ENCODE peak calls at places on chromosome X, in nine cellular contexts. Y is lung, D is AG04449, J is body of pancreas, S is B cell, P is AG09309, H is heart left ventricle, F is HFF-Myc, W is uterus. O is an unnamed sample.

GRCh38 chrX:53642326-53642725 is 44.2 kb downstream of the HUWE1 start:
- DNase-seq in Y (no peak), D (no peak), J (no peak), S (no peak), P (no peak), H (no peak), F (no peak), W (no peak), O (no peak)

GRCh38 chrX:69109706-69110635 is 55.3 kb downstream of the PJA1 start:
- DNase-seq in Y (no peak), D (no peak), J (no peak), S (no peak), P (no peak), H (no peak), F (peak; percentile 32), W (peak; percentile 60), O (no peak)

GRCh38 chrX:100964362-100964761 is 5.1 kb upstream of the ARL13A start:
- DNase-seq in Y (no peak), D (no peak), J (no peak), S (no peak), P (no peak), H (no peak), F (no peak), W (no peak), O (no peak)

GRCh38 chrX:134669378-134670098 is 11.3 kb upstream of the PLAC1 start:
- DNase-seq in Y (peak; percentile 37), D (peak; percentile 69), J (peak; percentile 24), S (no peak), P (peak; percentile 63), H (peak; percentile 47), F (peak; percentile 67), W (peak; percentile 55), O (peak; percentile 77)

GRCh38 chrX:45070116-45071007 is 130.3 kb downstream of the DIPK2B start:
- DNase-seq in Y (no peak), D (no peak), J (no peak), S (peak; percentile 55), P (peak; percentile 25), H (no peak), F (peak; percentile 14), W (no peak), O (peak; percentile 25)

GRCh38 chrX:65910899-65911298 is 129.0 kb downstream of the VSIG4 start:
- DNase-seq in Y (no peak), D (no peak), J (no peak), S (no peak), P (no peak), H (no peak), F (no peak), W (no peak), O (no peak)

GRCh38 chrX:40146471-40147398 is 49.0 kb upstream of the BCOR start:
- DNase-seq in Y (no peak), D (no peak), J (peak; percentile 51), S (peak; percentile 65), P (no peak), H (no peak), F (no peak), W (peak; percentile 60), O (no peak)

GRCh38 chrX:35382966-35383365 is 415.2 kb upstream of the MAGEB16 start:
- DNase-seq in Y (no peak), D (no peak), J (no peak), S (no peak), P (no peak), H (no peak), F (no peak), W (no peak), O (no peak)

GRCh38 chrX:42220083-42220482 is 296.7 kb upstream of the CASK start:
- DNase-seq in Y (no peak), D (no peak), J (no peak), S (no peak), P (no peak), H (no peak), F (no peak), W (no peak), O (no peak)

GRCh38 chrX:19829817-19830216 is 57.6 kb downstream of the SH3KBP1 start:
- DNase-seq in Y (no peak), D (no peak), J (no peak), S (no peak), P (no peak), H (no peak), F (no peak), W (no peak), O (no peak)

GRCh38 chrX:19836337-19836736 is 51.1 kb downstream of the SH3KBP1 start:
- DNase-seq in Y (no peak), D (no peak), J (no peak), S (no peak), P (no peak), H (no peak), F (no peak), W (no peak), O (no peak)

GRCh38 chrX:19832186-19832965 is 55.0 kb downstream of the SH3KBP1 start:
- DNase-seq in Y (no peak), D (no peak), J (no peak), S (no peak), P (no peak), H (no peak), F (no peak), W (no peak), O (no peak)

DNA sequence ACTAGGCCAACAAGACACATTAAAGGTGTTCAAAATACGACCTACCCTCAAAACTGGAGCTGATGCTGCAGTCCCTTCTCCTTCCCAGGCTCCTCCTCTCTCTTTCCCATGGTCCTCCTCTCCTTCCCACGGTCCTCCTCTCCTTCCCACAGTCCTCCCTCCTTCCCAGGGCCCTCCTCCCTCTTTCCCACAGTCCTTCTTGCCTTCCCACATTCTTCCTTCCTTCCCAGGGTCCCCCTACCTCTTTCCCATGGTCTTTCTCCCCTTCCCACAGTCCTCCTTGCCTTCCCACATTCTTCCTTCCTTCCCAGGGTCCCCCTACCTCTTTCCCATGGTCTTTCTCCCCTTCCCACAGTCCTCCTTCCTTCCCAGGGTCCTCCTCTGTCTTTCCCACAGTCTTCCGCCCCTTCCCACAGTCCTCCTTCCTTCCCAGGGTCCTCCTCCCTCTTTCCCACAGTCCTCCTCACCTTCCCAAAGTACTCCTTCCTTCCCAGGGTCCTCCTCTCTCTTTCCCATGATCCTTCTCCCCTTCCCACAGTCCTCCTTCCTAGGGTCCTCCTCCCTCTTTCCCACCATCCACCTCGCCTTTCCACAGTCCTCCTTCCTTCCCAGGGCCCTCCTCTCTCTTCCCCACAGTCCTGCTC is 54.2 kb downstream of the SH3KBP1 start:
- DNase-seq in Y (no peak), D (no peak), J (no peak), S (no peak), P (no peak), H (no peak), F (no peak), W (no peak), O (no peak)
- TF ChIP-seq CTCF in Y (no peak), D (no peak), J (no peak), S (no peak), P (no peak), H (no peak), F (no peak), W (no peak), O (no peak)

GRCh38 chrX:117989512-117989911 is 127.1 kb downstream of the KLHL13 start:
- DNase-seq in Y (no peak), D (no peak), J (no peak), S (no peak), P (no peak), H (no peak), F (no peak), W (no peak), O (no peak)

GRCh38 chrX:117990438-117990837 is 126.2 kb downstream of the KLHL13 start:
- DNase-seq in Y (no peak), D (no peak), J (no peak), S (no peak), P (no peak), H (no peak), F (no peak), W (no peak), O (peak; percentile 49)

GRCh38 chrX:117987376-117987775 is 129.2 kb downstream of the KLHL13 start:
- DNase-seq in Y (no peak), D (no peak), J (no peak), S (no peak), P (no peak), H (no peak), F (no peak), W (no peak), O (no peak)

GRCh38 chrX:117982702-117983392 is 133.8 kb downstream of the KLHL13 start:
- DNase-seq in Y (no peak), D (no peak), J (no peak), S (no peak), P (no peak), H (no peak), F (no peak), W (no peak), O (no peak)

DNA sequence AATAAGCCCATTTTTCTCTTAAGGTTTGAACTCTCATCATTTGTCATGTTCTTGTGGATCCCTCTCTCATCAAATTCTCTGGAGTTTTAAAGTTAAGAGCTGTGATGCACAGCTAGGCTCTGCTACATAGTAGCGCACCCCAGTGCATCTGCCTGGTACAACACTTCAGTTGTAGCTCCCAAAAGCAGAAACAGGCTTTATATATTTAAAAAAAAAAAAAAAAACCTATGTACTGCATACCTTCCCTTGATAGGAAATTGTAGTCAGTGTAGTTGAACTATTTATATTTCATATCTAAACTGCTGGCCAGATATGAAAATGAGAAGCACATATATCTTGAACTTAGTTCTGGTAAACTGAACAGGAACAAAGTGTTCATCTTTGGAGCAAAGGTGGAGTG is 131.4 kb downstream of the KLHL13 start:
- DNase-seq in Y (no peak), D (no peak), J (no peak), S (no peak), P (no peak), H (no peak), F (no peak), W (no peak), O (no peak)
- TF ChIP-seq CTCF in Y (no peak), D (no peak), J (no peak), S (no peak), P (no peak), H (peak; percentile 30), F (no peak), W (no peak), O (peak; percentile 23)

GRCh38 chrX:71999535-71999934 is 88.9 kb downstream of the NHSL2 start:
- DNase-seq in Y (no peak), D (no peak), J (no peak), S (no peak), P (no peak), H (no peak), F (no peak), W (no peak), O (no peak)
- TF ChIP-seq CTCF in Y (no peak), D (no peak), J (no peak), S (peak; percentile 33), P (no peak), H (no peak), F (no peak), W (no peak), O (no peak)

GRCh38 chrX:79266702-79267101 is 100.4 kb downstream of the ITM2A start:
- DNase-seq in Y (no peak), D (no peak), J (no peak), S (no peak), P (no peak), H (no peak), F (no peak), W (no peak), O (no peak)

GRCh38 chrX:79268788-79269187 is 98.3 kb downstream of the ITM2A start:
- DNase-seq in Y (no peak), D (no peak), J (no peak), S (no peak), P (no peak), H (no peak), F (no peak), W (no peak), O (no peak)

DNA sequence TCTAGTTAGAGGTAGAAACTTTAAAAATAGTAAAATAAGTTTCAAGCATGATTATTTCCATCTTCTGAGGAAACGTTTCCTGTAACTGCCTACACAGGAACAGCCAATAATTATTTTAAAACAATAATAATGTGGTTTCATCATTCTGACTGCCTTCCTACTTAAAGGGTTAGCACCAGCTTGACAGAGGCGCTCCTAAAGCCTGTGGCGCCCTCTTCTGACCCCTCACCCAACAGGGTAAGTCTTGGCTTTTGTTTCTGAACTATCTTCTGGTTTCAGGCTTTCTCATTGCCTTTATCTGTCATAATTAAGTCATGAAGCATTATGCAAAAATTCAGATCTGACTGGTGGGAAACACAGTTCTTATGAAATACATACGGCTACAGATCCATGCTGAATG is 96.7 kb downstream of the ITM2A start:
- DNase-seq in Y (no peak), D (no peak), J (no peak), S (peak; percentile 75), P (no peak), H (no peak), F (no peak), W (peak; percentile 19), O (no peak)
- TF ChIP-seq CTCF in Y (peak; percentile 18), D (no peak), J (no peak), S (peak; percentile 77), P (no peak), H (peak; percentile 40), F (no peak), W (no peak), O (no peak)